ENCODE peak calls at places on chromosome 6, in eight cellular contexts. B is neural progenitor cell; X is RWPE1; Z is CD8-positive, alpha-beta memory T cell; U is NCI-H1417; R is activated CD8-positive, alpha-beta memory T cell treated with anti-CD3 and anti-CD28 coated beads for 24 hours; Q is NCI-H1105; J is activated T-helper 1 cell treated with anti-CD3 and anti-CD28 coated beads, Interleukin-2, amount 50 U/mL, for 16 hours. D is an unnamed sample.

GRCh38 chr6:17710331-17710730 is 3.6 kb upstream of the NUP153 start:
- DNase-seq in B (no peak), X (no peak), Z (no peak), U (no peak), R (no peak), Q (no peak), J (no peak), D (no peak)

GRCh38 chr6:58113960-58114359 is 796.5 kb downstream of the PRIM2 start:
- DNase-seq in B (no peak), X (no peak), Z (no peak), U (no peak), R (no peak), Q (no peak), J (no peak), D (no peak)

GRCh38 chr6:81690073-81690472 is 62.4 kb downstream of the TENT5A start:
- DNase-seq in B (no peak), X (no peak), Z (no peak), U (no peak), R (no peak), Q (no peak), J (no peak), D (no peak)

GRCh38 chr6:30960907-30961673 is 20.3 kb downstream of the MUCL3 start:
- DNase-seq in B (no peak), X (no peak), Z (no peak), U (no peak), R (no peak), Q (no peak), J (no peak), D (no peak)

GRCh38 chr6:81929828-81930227 is 177.3 kb upstream of the TENT5A start:
- DNase-seq in B (no peak), X (no peak), Z (no peak), U (no peak), R (no peak), Q (no peak), J (no peak), D (no peak)

GRCh38 chr6:16711551-16712249 is 49.6 kb downstream of the ATXN1 start:
- DNase-seq in B (no peak), X (no peak), Z (no peak), U (no peak), R (no peak), Q (no peak), J (peak), D (peak)

GRCh38 chr6:37381579-37381978 is 27.8 kb downstream of the RNF8 start:
- DNase-seq in B (peak), X (peak), Z (peak), U (peak), R (peak), Q (peak), J (no peak), D (no peak)

GRCh38 chr6:46983007-46983411 is 59.1 kb downstream of the ADGRF1 start:
- DNase-seq in B (peak), X (peak), Z (no peak), U (no peak), R (no peak), Q (no peak), J (no peak), D (no peak)

GRCh38 chr6:23532227-23532626 is 593.8 kb upstream of the NRSN1 start:
- DNase-seq in B (no peak), X (no peak), Z (no peak), U (no peak), R (no peak), Q (no peak), J (no peak), D (no peak)

GRCh38 chr6:31877651-31878161 is 1.1 kb downstream of the SLC44A4 start:
- DNase-seq in B (no peak), X (no peak), Z (no peak), U (no peak), R (no peak), Q (no peak), J (no peak), D (no peak)

GRCh38 chr6:56223995-56224394 is 23.4 kb downstream of the COL21A1 start:
- DNase-seq in B (no peak), X (peak), Z (no peak), U (no peak), R (no peak), Q (no peak), J (no peak), D (no peak)

GRCh38 chr6:21808551-21809181 is 215.1 kb downstream of the SOX4 start:
- DNase-seq in B (no peak), X (no peak), Z (no peak), U (peak), R (no peak), Q (peak), J (no peak), D (no peak)

GRCh38 chr6:104344223-104344622 is 515.5 kb downstream of the HACE1 start:
- DNase-seq in B (no peak), X (no peak), Z (no peak), U (no peak), R (no peak), Q (no peak), J (no peak), D (no peak)

GRCh38 chr6:56292505-56293181 is 45.3 kb upstream of the COL21A1 start:
- DNase-seq in B (peak), X (peak), Z (no peak), U (peak), R (no peak), Q (peak), J (no peak), D (no peak)

GRCh38 chr6:131083687-131084086 is 20.6 kb upstream of the EPB41L2 start:
- DNase-seq in B (no peak), X (no peak), Z (no peak), U (no peak), R (no peak), Q (no peak), J (no peak), D (no peak)

GRCh38 chr6:26394289-26394688 is 7.8 kb upstream of the BTN3A1 start:
- DNase-seq in B (no peak), X (peak), Z (no peak), U (no peak), R (no peak), Q (no peak), J (no peak), D (no peak)

GRCh38 chr6:135568366-135568765 is 70.8 kb upstream of the AHI1 start:
- DNase-seq in B (no peak), X (no peak), Z (peak), U (no peak), R (no peak), Q (no peak), J (no peak), D (no peak)

GRCh38 chr6:56040271-56040670 is 164.9 kb upstream of the BMP5 start:
- DNase-seq in B (no peak), X (no peak), Z (no peak), U (no peak), R (no peak), Q (no peak), J (no peak), D (no peak)

GRCh38 chr6:51515052-51515402 is 572.4 kb downstream of the PKHD1 start:
- DNase-seq in B (no peak), X (peak), Z (no peak), U (no peak), R (no peak), Q (no peak), J (no peak), D (no peak)

GRCh38 chr6:28474441-28475219 is 31.3 kb upstream of the ZSCAN23 start:
- DNase-seq in B (peak), X (peak), Z (peak), U (no peak), R (no peak), Q (peak), J (no peak), D (no peak)

GRCh38 chr6:34664270-34664971 is 32.1 kb downstream of the ILRUN start:
- DNase-seq in B (no peak), X (no peak), Z (no peak), U (no peak), R (no peak), Q (no peak), J (no peak), D (no peak)

GRCh38 chr6:25660512-25660911 is 8.5 kb downstream of the SCGN start:
- DNase-seq in B (no peak), X (peak), Z (no peak), U (no peak), R (no peak), Q (no peak), J (no peak), D (no peak)

GRCh38 chr6:31729515-31729978 is 448 bp upstream of the DDAH2 start:
- DNase-seq in B (peak), X (peak), Z (peak), U (peak), R (peak), Q (peak), J (peak), D (peak)

GRCh38 chr6:89716532-89716931 is 78.0 kb upstream of the LYRM2 start:
- DNase-seq in B (no peak), X (no peak), Z (no peak), U (no peak), R (no peak), Q (no peak), J (no peak), D (no peak)

GRCh38 chr6:157392927-157393666 is 12.1 kb downstream of the ZDHHC14 start:
- DNase-seq in B (no peak), X (no peak), Z (no peak), U (no peak), R (no peak), Q (no peak), J (no peak), D (no peak)

GRCh38 chr6:31401403-31401802 is 2.0 kb upstream of the MICA start:
- DNase-seq in B (no peak), X (peak), Z (no peak), U (no peak), R (no peak), Q (no peak), J (no peak), D (no peak)

GRCh38 chr6:155121699-155122098 is 126.6 kb downstream of the TIAM2 start:
- DNase-seq in B (peak), X (no peak), Z (no peak), U (no peak), R (no peak), Q (no peak), J (no peak), D (no peak)

GRCh38 chr6:89895273-89895874 is 1.1 kb downstream of the GJA10 start:
- DNase-seq in B (peak), X (peak), Z (no peak), U (no peak), R (no peak), Q (no peak), J (no peak), D (no peak)

GRCh38 chr6:111752476-111752875 is 120.8 kb downstream of the FYN start:
- DNase-seq in B (no peak), X (no peak), Z (no peak), U (no peak), R (no peak), Q (no peak), J (no peak), D (no peak)

GRCh38 chr6:57432919-57433684 is 115.7 kb downstream of the PRIM2 start:
- DNase-seq in B (no peak), X (no peak), Z (no peak), U (no peak), R (no peak), Q (no peak), J (no peak), D (no peak)

GRCh38 chr6:5231289-5231688 is 29.5 kb downstream of the LYRM4 start:
- DNase-seq in B (no peak), X (no peak), Z (no peak), U (no peak), R (no peak), Q (no peak), J (no peak), D (no peak)

GRCh38 chr6:153727910-153728309 is 311.1 kb upstream of the OPRM1 start:
- DNase-seq in B (no peak), X (no peak), Z (no peak), U (no peak), R (no peak), Q (no peak), J (no peak), D (no peak)

GRCh38 chr6:45377041-45377554 is 636 bp downstream of the SUPT3H start:
- DNase-seq in B (no peak), X (no peak), Z (no peak), U (no peak), R (peak), Q (no peak), J (no peak), D (peak)

GRCh38 chr6:2008383-2008976 is 236.9 kb downstream of the GMDS start:
- DNase-seq in B (no peak), X (no peak), Z (no peak), U (no peak), R (no peak), Q (no peak), J (no peak), D (no peak)

GRCh38 chr6:146481527-146481926 is 62.1 kb upstream of the RAB32 start:
- DNase-seq in B (peak), X (no peak), Z (no peak), U (no peak), R (no peak), Q (no peak), J (no peak), D (no peak)

GRCh38 chr6:144922120-144922722 is 637.1 kb downstream of the UTRN start:
- DNase-seq in B (no peak), X (no peak), Z (no peak), U (no peak), R (no peak), Q (no peak), J (no peak), D (no peak)

GRCh38 chr6:135358907-135359459 is 138.6 kb downstream of the AHI1 start:
- DNase-seq in B (no peak), X (peak), Z (no peak), U (no peak), R (no peak), Q (no peak), J (no peak), D (no peak)

D was measured in T-helper 9 cell.